ENCODE peak calls at places on chromosomes 1 and 21, in six cellular contexts. X is HCT116; W is effector memory CD4-positive, alpha-beta T cell; N is lower lobe of right lung; G is GM23338; Q is small intestine. A is an unnamed sample.

GRCh38 chr1:111145542-111145941 is 5.5 kb downstream of the CEPT1 start:
- DNase-seq in Q (peak; percentile 25), W (no peak), N (no peak), X (no peak), G (no peak), A (no peak)

GRCh38 chr1:246497331-246497915 is 9.7 kb downstream of the SMYD3 start:
- DNase-seq in N (no peak), G (peak; percentile 84), Q (peak; percentile 65), X (peak; percentile 60), W (no peak), A (peak; percentile 55)

GRCh38 chr1:11333631-11334030 is 60.6 kb downstream of the UBIAD1 start:
- DNase-seq in X (no peak), W (no peak), G (no peak), N (no peak), Q (no peak), A (no peak)

GRCh38 chr1:223244366-223245103 is 101.5 kb upstream of the TLR5 start:
- DNase-seq in W (no peak), Q (no peak), X (no peak), N (no peak), G (no peak), A (no peak)

GRCh38 chr1:113142791-113143190 is 69.8 kb downstream of the LRIG2 start:
- DNase-seq in G (no peak), W (no peak), N (no peak), X (no peak), Q (no peak), A (no peak)

GRCh38 chr1:66276229-66276628 is 257.7 kb upstream of the SGIP1 start:
- DNase-seq in W (no peak), X (no peak), N (no peak), Q (peak; percentile 52), G (no peak), A (no peak)

GRCh38 chr21:45280178-45280821 is 7.4 kb downstream of the POFUT2 start:
- DNase-seq in N (peak; percentile 21), G (no peak), X (no peak), Q (no peak), W (no peak), A (no peak)

GRCh38 chr1:172599912-172600311 is 59.0 kb upstream of the FASLG start:
- DNase-seq in G (no peak), W (no peak), N (no peak), X (no peak), Q (no peak), A (no peak)

GRCh38 chr1:39272791-39273071 is 68.2 kb downstream of the MACF1 start:
- DNase-seq in Q (no peak), X (no peak), W (no peak), G (no peak), N (no peak), A (no peak)

GRCh38 chr1:85623061-85623471 is 42.5 kb downstream of the CCN1 start:
- DNase-seq in X (no peak), G (no peak), W (no peak), Q (no peak), N (no peak), A (no peak)

GRCh38 chr1:200362421-200362820 is 47.4 kb downstream of the ZNF281 start:
- DNase-seq in X (no peak), N (no peak), G (peak; percentile 26), Q (no peak), W (no peak), A (peak; percentile 30)

GRCh38 chr1:20848162-20848561 is 61.1 kb upstream of the HP1BP3 start:
- DNase-seq in G (no peak), N (no peak), W (no peak), Q (no peak), X (peak; percentile 0), A (no peak)
- H3K4me3 ChIP-seq in G (no peak overlapping the region), N (no peak overlapping the region), W (no peak overlapping the region), Q (no peak overlapping the region), X (no peak overlapping the region), A (no peak overlapping the region)

GRCh38 chr1:6191968-6192367 is 7.4 kb downstream of the RPL22 start:
- DNase-seq in N (no peak), Q (no peak), W (no peak), G (no peak), X (no peak), A (no peak)
- H3K36me3 ChIP-seq in N (peaks cover 98% of the 10 kb centered on the region), Q (peaks cover 32% of the 10 kb centered on the region), W (peaks cover 68% of the 10 kb centered on the region), G (peaks cover 82% of the 10 kb centered on the region), X (peaks cover 57% of the 10 kb centered on the region), A (peaks cover 47% of the 10 kb centered on the region)

DNA sequence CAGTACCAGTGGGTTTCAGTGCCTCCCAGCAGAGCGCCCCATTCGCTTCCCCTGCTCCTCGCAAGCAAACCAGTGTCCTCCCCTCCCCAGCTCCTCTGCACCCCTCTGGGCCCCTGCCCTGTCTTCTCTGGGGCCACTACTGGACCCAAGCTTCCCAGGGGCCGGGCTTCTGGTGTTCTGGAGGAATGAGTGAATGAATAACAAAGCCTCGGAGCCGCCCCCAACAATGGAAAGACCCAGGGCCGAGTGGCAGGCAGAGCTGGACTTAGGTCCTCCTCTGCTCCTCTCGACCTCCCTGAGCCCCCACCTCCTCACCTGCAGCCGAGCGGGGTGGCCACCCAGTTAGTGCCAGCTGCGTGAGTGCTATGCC is 37.6 kb downstream of the MATN1 start:
- DNase-seq in W (no peak), G (peak; percentile 71), X (no peak), N (no peak), Q (no peak), A (no peak)
- H3K27me3 ChIP-seq in W (peaks cover 9% of the 10 kb centered on the region), G (peaks cover 5% of the 10 kb centered on the region), X (no peaks in the 10 kb centered on the region), N (peaks cover 53% of the 10 kb centered on the region), Q (peaks cover 12% of the 10 kb centered on the region), A (peaks cover 5% of the 10 kb centered on the region)

GRCh38 chr1:201903135-201903534 is 14.4 kb downstream of the SHISA4 start:
- DNase-seq in W (no peak), G (no peak), X (no peak), N (no peak), Q (no peak), A (no peak)
- H3K4me3 ChIP-seq in W (no peak overlapping the region), G (no peak overlapping the region), X (no peak overlapping the region), N (no peak overlapping the region), Q (no peak overlapping the region), A (no peak overlapping the region)

GRCh38 chr21:46570119-46570518 is 34.8 kb downstream of the S100B start:
- DNase-seq in W (no peak), N (no peak), X (no peak), G (no peak), Q (no peak), A (no peak)
- H3K36me3 ChIP-seq in W (peaks cover 39% of the 10 kb centered on the region), N (peaks cover 60% of the 10 kb centered on the region), X (peaks cover 13% of the 10 kb centered on the region), G (no peaks in the 10 kb centered on the region), Q (peaks cover 15% of the 10 kb centered on the region), A (peaks cover 13% of the 10 kb centered on the region)

DNA sequence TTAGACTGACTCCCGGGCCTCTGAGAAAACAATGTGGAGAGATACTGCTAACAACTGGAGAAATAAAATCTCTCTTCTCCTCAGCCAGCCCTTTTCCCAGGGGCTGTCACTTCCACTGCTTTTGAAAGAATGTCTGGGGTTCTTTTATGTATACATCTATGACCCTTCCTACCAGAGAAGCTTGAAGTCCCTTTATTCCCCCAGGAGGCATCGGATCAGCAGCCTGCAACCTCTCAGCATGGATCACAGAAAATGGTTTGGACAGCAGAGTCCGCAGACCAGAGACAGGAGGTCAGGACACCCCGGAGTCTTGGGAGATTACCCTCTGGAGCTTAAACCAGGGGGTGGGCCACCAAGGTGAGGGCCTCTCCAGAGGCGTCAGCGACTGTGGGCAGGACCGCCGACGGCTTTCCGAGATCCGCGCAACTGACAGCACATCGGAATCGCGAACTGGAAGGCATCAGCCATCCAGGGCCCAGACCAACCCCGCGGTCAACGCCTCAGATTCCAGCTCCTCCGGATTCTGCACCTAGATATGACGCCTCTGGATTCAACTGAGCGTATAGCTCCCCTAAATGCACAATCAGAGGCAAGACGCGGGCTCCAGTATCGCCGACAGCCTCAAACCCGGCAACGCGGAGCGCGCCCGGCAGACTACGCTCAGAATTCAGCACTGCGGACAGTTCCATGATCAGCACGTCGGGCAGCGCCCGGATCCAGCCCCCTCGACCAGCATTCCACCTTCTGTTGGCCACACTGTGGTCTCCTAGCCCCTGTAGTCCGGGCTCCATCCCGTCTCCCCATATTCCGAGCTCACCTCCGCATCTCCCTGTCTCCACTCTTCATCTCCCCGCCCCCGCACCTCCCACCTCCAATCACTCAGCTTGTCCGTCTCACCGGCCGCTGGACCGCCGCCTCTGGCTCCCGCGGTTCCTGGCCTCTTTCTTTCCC is 854 bp downstream of the EPHA10 start:
- DNase-seq in N (no peak), G (peak; percentile 95), W (no peak), Q (no peak), X (no peak), A (peak; percentile 93)
- H3K27me3 ChIP-seq in N (peaks cover 82% of the 10 kb centered on the region), G (peaks cover 91% of the 10 kb centered on the region), W (peaks cover 31% of the 10 kb centered on the region), Q (peaks cover 45% of the 10 kb centered on the region), X (peaks cover 43% of the 10 kb centered on the region), A (peaks cover 80% of the 10 kb centered on the region)

GRCh38 chr21:32702702-32703101 is 25.1 kb downstream of the SYNJ1 start:
- DNase-seq in X (no peak), N (no peak), W (no peak), Q (peak; percentile 25), G (no peak), A (no peak)
- H3K4me3 ChIP-seq in X (no peak overlapping the region), N (no peak overlapping the region), W (no peak overlapping the region), Q (no peak overlapping the region), G (no peak overlapping the region), A (no peak overlapping the region)